ENCODE peak calls at places on chromosomes 5 and 9, in four cellular contexts. O is OCI-LY7, X is Karpas-422, A is GM23338. M is an unnamed sample. For H3K9me2, the result is how much of the 10 kb centered on the place peaks cover.

GRCh38 chr5:68406767-68407232 is 191.2 kb downstream of the PIK3R1 start:
- DNase-seq in O (peak), X (no peak), A (no peak), M (peak)

GRCh38 chr5:15326471-15326870 is 173.5 kb upstream of the FBXL7 start:
- DNase-seq in O (no peak), X (no peak), A (no peak), M (no peak)

GRCh38 chr5:145478651-145479050 is 356.5 kb downstream of the PRELID2 start:
- DNase-seq in O (no peak), X (no peak), A (no peak), M (no peak)

GRCh38 chr5:68141494-68141893 is 74.1 kb upstream of the PIK3R1 start:
- DNase-seq in O (peak), X (no peak), A (no peak), M (no peak)

GRCh38 chr5:78835176-78835575 is 149.9 kb downstream of the ARSB start:
- DNase-seq in O (no peak), X (no peak), A (no peak), M (no peak)

GRCh38 chr9:21516796-21517195 is 34.7 kb upstream of the IFNE start:
- DNase-seq in O (no peak), X (no peak), A (no peak), M (no peak)

GRCh38 chr9:113477058-113477457 is 13.5 kb downstream of the RGS3 start:
- DNase-seq in O (no peak), X (peak), A (no peak), M (no peak)

GRCh38 chr5:107805819-107806218 is 135.1 kb upstream of the EFNA5 start:
- DNase-seq in O (no peak), X (no peak), A (no peak), M (no peak)

GRCh38 chr5:36199620-36200019 is 42.1 kb downstream of the NADK2 start:
- DNase-seq in O (no peak), X (no peak), A (no peak), M (no peak)

GRCh38 chr9:83185517-83186192 is 122.7 kb upstream of the RASEF start:
- DNase-seq in O (no peak), X (no peak), A (peak), M (no peak)

GRCh38 chr5:160315968-160316367 is 3.6 kb upstream of the CCNJL start:
- DNase-seq in O (peak), X (no peak), A (no peak), M (peak)

GRCh38 chr5:41929035-41929434 is 4.0 kb downstream of the FBXO4 start:
- DNase-seq in O (no peak), X (no peak), A (no peak), M (no peak)

GRCh38 chr9:20382460-20383071 is 239.7 kb downstream of the MLLT3 start:
- DNase-seq in O (no peak), X (no peak), A (peak), M (no peak)

GRCh38 chr9:107481035-107481434 is 8.5 kb downstream of the KLF4 start:
- DNase-seq in O (no peak), X (no peak), A (no peak), M (no peak)

GRCh38 chr5:39198080-39198479 is 21.3 kb downstream of the FYB1 start:
- DNase-seq in O (no peak), X (no peak), A (no peak), M (peak)

GRCh38 chr9:113355197-113355596 is 5.9 kb downstream of the BSPRY start:
- DNase-seq in O (peak), X (peak), A (peak), M (no peak)

GRCh38 chr5:36666986-36667385 is 60.6 kb downstream of the SLC1A3 start:
- DNase-seq in O (no peak), X (no peak), A (no peak), M (no peak)

GRCh38 chr5:124230456-124230855 is 516.0 kb downstream of the ZNF608 start:
- DNase-seq in O (no peak), X (no peak), A (no peak), M (no peak)

GRCh38 chr5:8376478-8376877 is 507.5 kb downstream of the MTRR start:
- DNase-seq in O (no peak), X (no peak), A (no peak), M (no peak)

GRCh38 chr9:128152133-128152780 is 3.0 kb downstream of the LCN2 start:
- DNase-seq in O (no peak), X (no peak), A (no peak), M (no peak)

GRCh38 chr5:72836810-72837209 is 20.3 kb downstream of the TNPO1 start:
- DNase-seq in O (no peak), X (no peak), A (no peak), M (no peak)

GRCh38 chr9:124384210-124384609 is 31.0 kb downstream of the PSMB7 start:
- DNase-seq in O (no peak), X (no peak), A (no peak), M (no peak)

GRCh38 chr5:107104774-107105050 is 566.0 kb downstream of the EFNA5 start:
- DNase-seq in O (peak), X (no peak), A (peak), M (peak)

DNA sequence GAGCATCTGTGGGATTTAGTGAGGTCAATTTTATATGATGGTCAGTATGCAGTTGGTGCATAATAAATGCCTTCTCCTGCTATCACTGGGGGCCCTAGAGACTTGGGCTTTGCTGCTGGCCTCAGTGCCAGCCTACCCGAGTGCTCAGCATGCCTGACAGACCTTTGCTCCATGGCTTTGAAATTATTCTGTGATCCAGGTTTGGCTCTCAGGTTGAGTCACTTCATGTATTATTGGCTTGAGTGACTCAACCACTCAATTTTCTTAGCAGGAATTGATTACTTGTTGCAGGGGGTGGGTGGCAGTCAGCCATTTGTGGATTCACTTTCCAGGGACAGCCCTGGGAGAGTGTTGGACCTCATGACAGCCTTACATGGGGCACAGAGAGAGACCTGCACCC is 13.5 kb downstream of the SLC25A48 start:
- DNase-seq in O (no peak), X (no peak), A (no peak), M (no peak)
- H3K9me2 ChIP-seq in O (under half), X (under half), A (under half), M (under half)

GRCh38 chr5:93454896-93455295 is 126.1 kb downstream of the NR2F1-AS1 start:
- DNase-seq in O (no peak), X (no peak), A (no peak), M (no peak)
- H3K9me2 ChIP-seq in O (under half), X (under half), A (under half), M (under half)

DNA sequence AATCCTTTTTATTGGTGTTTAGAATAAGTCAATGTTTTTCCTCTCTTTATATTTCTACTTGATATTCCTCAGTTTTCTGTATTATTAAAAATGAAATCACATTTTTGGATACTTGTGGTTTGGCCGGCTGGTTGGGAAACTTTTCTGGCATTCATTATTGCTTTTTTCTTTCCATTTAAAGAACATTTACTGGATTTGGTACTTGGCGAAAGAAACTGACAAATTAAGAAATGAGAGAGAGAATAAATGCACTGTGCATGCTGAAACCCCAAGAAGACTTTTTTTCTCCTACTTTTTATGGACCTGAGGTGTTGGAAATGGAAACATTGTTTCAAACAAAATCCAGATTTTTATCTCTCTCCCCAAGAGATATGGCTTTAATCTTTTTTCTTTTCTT is 128.3 kb downstream of the SNX18 start:
- DNase-seq in O (no peak), X (no peak), A (no peak), M (no peak)
- H3K9me2 ChIP-seq in O (under half), X (under half), A (under half), M (under half)

GRCh38 chr5:109231331-109231730 is 178.4 kb downstream of the PJA2 start:
- DNase-seq in O (no peak), X (no peak), A (no peak), M (no peak)
- H3K9me2 ChIP-seq in O (under half), X (under half), A (under half), M (under half)

GRCh38 chr5:18010053-18010452 is 375.8 kb downstream of the TAF11L14 start:
- DNase-seq in O (no peak), X (no peak), A (peak), M (no peak)
- H3K9me2 ChIP-seq in O (under half), X (under half), A (under half), M (under half)

GRCh38 chr9:27183151-27183550 is 74.1 kb downstream of the TEK start:
- DNase-seq in O (no peak), X (peak), A (no peak), M (no peak)
- H3K9me2 ChIP-seq in O (under half), X (under half), A (under half), M (under half)

GRCh38 chr5:1793301-1793740 is 6.3 kb downstream of the MRPL36 start:
- DNase-seq in O (peak), X (no peak), A (no peak), M (no peak)

GRCh38 chr5:1793966-1794895 is 5.4 kb downstream of the MRPL36 start:
- DNase-seq in O (no peak), X (no peak), A (no peak), M (no peak)

GRCh38 chr5:1794896-1795290 is 4.7 kb downstream of the MRPL36 start:
- DNase-seq in O (no peak), X (no peak), A (no peak), M (no peak)

GRCh38 chr5:1791176-1791575 is 8.5 kb downstream of the MRPL36 start:
- DNase-seq in O (no peak), X (no peak), A (no peak), M (no peak)

GRCh38 chr5:1792842-1793266 is 6.8 kb downstream of the MRPL36 start:
- DNase-seq in O (peak), X (peak), A (no peak), M (no peak)
- H3K9me2 ChIP-seq in O (under half), X (under half), A (under half), M (under half)

M was measured in hepatocyte.